ENCODE peak calls at places on chromosome 15, in four cellular contexts. O is thoracic aorta, Z is fibroblast of lung, B is neuronal stem cell. P is an unnamed sample. For H3K4me1, the result is how much of the 10 kb centered on the place peaks cover.

GRCh38 chr15:46129145-46129544 is 494.3 kb downstream of the SQOR start:
- DNase-seq in O (no peak), Z (peak), B (no peak), P (no peak)

GRCh38 chr15:68277131-68277604 is 377 bp upstream of the FEM1B start:
- DNase-seq in O (no peak), Z (peak), B (peak), P (peak)

GRCh38 chr15:29411299-29411698 is 141.7 kb upstream of the NSMCE3 start:
- DNase-seq in B (no peak), O (no peak), Z (no peak), P (no peak)

GRCh38 chr15:70065006-70065722 is 32.6 kb downstream of the TLE3 start:
- DNase-seq in O (no peak), B (no peak), Z (no peak), P (peak)

GRCh38 chr15:55873024-55873745 is 120.2 kb downstream of the NEDD4 start:
- DNase-seq in Z (peak), O (no peak), B (no peak), P (no peak)

GRCh38 chr15:32747886-32748285 is 30.1 kb downstream of the GREM1 start:
- DNase-seq in Z (peak), B (no peak), O (no peak), P (no peak)

GRCh38 chr15:51736646-51737537 is 563 bp downstream of the LYSMD2 start:
- DNase-seq in O (no peak), B (no peak), Z (peak), P (peak)

GRCh38 chr15:97929456-97930229 is 30.9 kb upstream of the ARRDC4 start:
- DNase-seq in B (no peak), Z (no peak), O (no peak), P (no peak)

GRCh38 chr15:37134699-37135131 is 34.4 kb upstream of the MEIS2 start:
- DNase-seq in B (no peak), O (no peak), Z (peak), P (no peak)

GRCh38 chr15:71945012-71945411 is 134.7 kb downstream of the NR2E3 start:
- DNase-seq in B (no peak), Z (peak), O (no peak), P (no peak)

GRCh38 chr15:98951493-98952320 is 55.9 kb downstream of the PGPEP1L start:
- DNase-seq in O (no peak), Z (no peak), B (no peak), P (no peak)

GRCh38 chr15:43211336-43211735 is 9.5 kb downstream of the EPB42 start:
- DNase-seq in B (no peak), Z (no peak), O (no peak), P (no peak)

GRCh38 chr15:85494035-85494793 is 113.8 kb downstream of the AKAP13 start:
- DNase-seq in Z (peak), O (no peak), B (no peak), P (no peak)

GRCh38 chr15:72197460-72198409 is at the start of gene GRAMD2A:
- DNase-seq in B (no peak), Z (peak), O (no peak), P (peak)

GRCh38 chr15:45099549-45100165 is 14.3 kb downstream of the DUOX2 start:
- DNase-seq in O (no peak), Z (no peak), B (no peak), P (no peak)

GRCh38 chr15:41975679-41976078 is 3.3 kb upstream of the EHD4 start:
- DNase-seq in O (no peak), B (no peak), Z (no peak), P (no peak)

GRCh38 chr15:75024102-75024636 is 779 bp downstream of the PPCDC start:
- DNase-seq in B (no peak), O (no peak), Z (peak), P (no peak)

GRCh38 chr15:75640483-75641175 is 605 bp upstream of the IMP3 start:
- DNase-seq in Z (peak), B (no peak), O (no peak), P (peak)

GRCh38 chr15:52183562-52184173 is 7.5 kb downstream of the GNB5 start:
- DNase-seq in B (peak), Z (peak), O (no peak), P (no peak)

GRCh38 chr15:74988007-74988800 is 7.2 kb upstream of the SCAMP5 start:
- DNase-seq in O (no peak), Z (peak), B (no peak), P (peak)

GRCh38 chr15:57542505-57542817 is 49.2 kb upstream of the MYZAP start:
- DNase-seq in B (no peak), Z (no peak), O (no peak), P (no peak)

GRCh38 chr15:90174140-90174891 is 26.8 kb upstream of the SEMA4B start:
- DNase-seq in Z (peak), O (peak), B (no peak), P (peak)

GRCh38 chr15:99954361-99955180 is 221.3 kb upstream of the LYSMD4 start:
- DNase-seq in O (no peak), B (no peak), Z (no peak), P (no peak)

GRCh38 chr15:85142324-85142723 is 160.7 kb downstream of the PDE8A start:
- DNase-seq in B (no peak), O (no peak), Z (peak), P (no peak)

GRCh38 chr15:98120561-98120960 is 160.1 kb downstream of the ARRDC4 start:
- DNase-seq in O (no peak), Z (no peak), B (no peak), P (no peak)

GRCh38 chr15:67076147-67076843 is 10.9 kb downstream of the SMAD3 start:
- DNase-seq in B (no peak), O (peak), Z (peak), P (no peak)

GRCh38 chr15:57422113-57422754 is 45.9 kb downstream of the CGNL1 start:
- DNase-seq in B (no peak), O (no peak), Z (no peak), P (no peak)

GRCh38 chr15:38671675-38672141 is 107.1 kb upstream of the RASGRP1 start:
- DNase-seq in O (no peak), B (no peak), Z (no peak), P (no peak)

GRCh38 chr15:37880009-37880834 is 54.2 kb upstream of the TMCO5A start:
- DNase-seq in O (no peak), Z (peak), B (peak), P (no peak)

GRCh38 chr15:31269961-31270575 is 56.6 kb upstream of the KLF13 start:
- DNase-seq in O (no peak), B (no peak), Z (no peak), P (no peak)

GRCh38 chr15:52243697-52244555 is 51.7 kb downstream of the MYO5C start:
- DNase-seq in Z (no peak), O (no peak), B (no peak), P (no peak)

GRCh38 chr15:98894312-98894711 is 113.3 kb downstream of the PGPEP1L start:
- DNase-seq in O (no peak), Z (no peak), B (no peak), P (no peak)

GRCh38 chr15:42576040-42576594 is 711 bp downstream of the STARD9 start:
- DNase-seq in O (no peak), Z (no peak), B (no peak), P (no peak)

GRCh38 chr15:73560501-73561117 is 72.6 kb downstream of the NPTN start:
- DNase-seq in O (no peak), Z (peak), B (no peak), P (no peak)

GRCh38 chr15:63223463-63223862 is 34.1 kb downstream of the RAB8B start:
- DNase-seq in Z (no peak), B (no peak), O (no peak), P (no peak)

GRCh38 chr15:63226966-63227401 is 37.6 kb downstream of the RAB8B start:
- DNase-seq in O (no peak), B (no peak), Z (no peak), P (no peak)

GRCh38 chr15:63231206-63231605 is 41.8 kb downstream of the RAB8B start:
- DNase-seq in B (no peak), O (no peak), Z (no peak), P (no peak)

GRCh38 chr15:63227689-63228088 is 38.3 kb downstream of the RAB8B start:
- DNase-seq in B (no peak), O (no peak), Z (no peak), P (no peak)

DNA sequence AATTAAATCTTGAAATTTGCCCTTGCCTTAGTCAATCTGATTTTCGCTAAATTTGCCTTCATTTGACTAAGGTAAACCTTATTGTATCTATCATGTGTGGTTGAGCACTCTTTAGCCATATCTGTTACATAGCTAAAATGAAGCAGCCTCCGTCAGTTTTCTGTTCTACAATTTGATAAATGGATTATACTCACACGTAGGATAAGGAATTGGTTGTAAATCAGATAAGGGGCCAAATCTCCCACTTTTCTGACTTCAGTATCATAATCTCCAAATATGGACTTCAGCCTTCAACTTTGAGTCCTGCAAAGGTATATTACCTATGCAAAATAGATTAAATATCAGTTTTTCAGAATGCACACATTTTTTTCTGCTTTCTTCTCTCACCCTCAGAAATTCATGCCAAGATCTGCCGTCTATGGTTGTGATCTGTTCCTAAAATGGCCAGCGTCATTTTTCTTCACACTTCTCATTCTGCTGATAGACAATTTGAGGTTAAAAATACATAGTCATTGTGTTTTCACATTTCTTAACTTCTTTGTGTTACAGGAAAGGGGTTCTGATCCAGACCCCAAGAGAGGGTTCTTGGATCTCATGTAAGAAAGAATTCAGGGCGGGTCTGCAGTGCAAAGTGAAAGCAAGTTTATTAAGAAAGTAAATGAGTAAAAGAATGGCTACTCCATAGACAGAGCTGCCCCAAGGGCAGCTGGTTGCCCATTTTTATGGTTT is 36.9 kb downstream of the RAB8B start:
- DNase-seq in B (no peak), Z (no peak), O (no peak), P (no peak)
- H3K4me1 ChIP-seq in B (under half), Z (under half), O (under half), P (half or more)

GRCh38 chr15:48560321-48561051 is 85.0 kb downstream of the FBN1 start:
- DNase-seq in O (no peak), B (no peak), Z (no peak), P (no peak)

GRCh38 chr15:48556159-48556897 is 89.2 kb downstream of the FBN1 start:
- DNase-seq in O (no peak), Z (peak), B (no peak), P (no peak)

GRCh38 chr15:48559270-48559669 is 86.2 kb downstream of the FBN1 start:
- DNase-seq in Z (peak), B (peak), O (peak), P (no peak)

GRCh38 chr15:48555244-48555804 is 90.2 kb downstream of the FBN1 start:
- DNase-seq in Z (peak), O (no peak), B (no peak), P (no peak)

GRCh38 chr15:48557335-48557734 is 88.2 kb downstream of the FBN1 start:
- DNase-seq in Z (no peak), O (no peak), B (no peak), P (no peak)
- H3K4me1 ChIP-seq in Z (under half), O (under half), B (under half), P (under half)

GRCh38 chr15:91966181-91966552 is 112.7 kb downstream of the SLCO3A1 start:
- DNase-seq in Z (no peak), O (no peak), B (no peak), P (no peak)
- H3K4me1 ChIP-seq in Z (under half), O (under half), B (under half), P (half or more)

GRCh38 chr15:64507293-64507802 is 47.0 kb downstream of the ZNF609 start:
- DNase-seq in Z (peak), O (peak), B (no peak), P (peak)
- H3K4me1 ChIP-seq in Z (under half), O (under half), B (under half), P (under half)

DNA sequence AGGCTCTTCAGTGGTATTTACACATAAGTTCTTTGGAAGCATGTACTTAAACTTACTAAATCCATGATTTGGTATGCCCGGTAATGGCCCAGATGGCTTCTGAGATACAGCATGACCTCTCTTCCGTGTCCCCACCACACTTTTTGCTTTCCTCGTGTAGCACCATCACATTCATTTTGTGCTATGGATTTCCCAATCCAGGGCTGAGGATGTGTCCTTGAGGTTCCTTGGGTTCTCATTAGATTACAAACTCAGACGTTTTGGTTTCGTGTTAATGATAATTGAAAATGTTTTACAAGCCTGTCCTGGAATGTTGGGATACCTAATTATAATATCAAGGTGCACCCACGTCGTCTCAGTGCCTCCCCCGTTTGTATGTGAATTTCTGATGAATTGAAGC is 7.3 kb downstream of the ABHD2 start:
- DNase-seq in Z (no peak), B (no peak), O (no peak), P (no peak)
- H3K4me1 ChIP-seq in Z (under half), B (under half), O (half or more), P (half or more)

GRCh38 chr15:40092416-40093223 is 16.1 kb downstream of the BMF start:
- DNase-seq in Z (peak), B (no peak), O (peak), P (peak)
- H3K4me1 ChIP-seq in Z (under half), B (half or more), O (under half), P (half or more)

P was measured in lower lobe of right lung.